ENCODE peak calls at places on chromosomes 7 and 10, in eight cellular contexts. O, K, L, R, Q, V, U and A are unnamed samples.

GRCh38 chr7:15839415-15840100 is 153.1 kb upstream of the MEOX2 start:
- DNase-seq in O (no peak), K (no peak), L (no peak), R (no peak), Q (no peak), V (no peak), U (no peak), A (peak; percentile 78)

GRCh38 chr10:108069096-108069495 is 904.6 kb upstream of the SORCS1 start:
- DNase-seq in O (no peak), K (no peak), L (no peak), R (no peak), Q (no peak), V (no peak), U (no peak), A (no peak)

GRCh38 chr7:33191326-33191725 is 62.0 kb downstream of the BBS9 start:
- DNase-seq in O (no peak), K (no peak), L (no peak), R (peak; percentile 23), Q (peak; percentile 30), V (no peak), U (no peak), A (no peak)

GRCh38 chr10:69410487-69410886 is 6.2 kb downstream of the TACR2 start:
- DNase-seq in O (no peak), K (no peak), L (no peak), R (no peak), Q (no peak), V (no peak), U (no peak), A (no peak)

GRCh38 chr10:94123253-94123995 is 129.7 kb downstream of the PLCE1 start:
- DNase-seq in O (no peak), K (peak; percentile 89), L (peak; percentile 69), R (no peak), Q (no peak), V (no peak), U (peak; percentile 90), A (no peak)

GRCh38 chr7:80588591-80588990 is 49.9 kb upstream of the CD36 start:
- DNase-seq in O (no peak), K (peak; percentile 57), L (no peak), R (peak; percentile 64), Q (no peak), V (no peak), U (no peak), A (peak; percentile 13)

GRCh38 chr10:127877701-127878100 is 15.0 kb downstream of the CLRN3 start:
- DNase-seq in O (no peak), K (no peak), L (no peak), R (no peak), Q (no peak), V (no peak), U (no peak), A (no peak)

GRCh38 chr7:92155108-92155755 is 21.0 kb upstream of the CYP51A1 start:
- DNase-seq in O (no peak), K (no peak), L (no peak), R (no peak), Q (no peak), V (no peak), U (no peak), A (no peak)

GRCh38 chr10:115209133-115209532 is 116.0 kb downstream of the ATRNL1 start:
- DNase-seq in O (no peak), K (no peak), L (no peak), R (no peak), Q (no peak), V (no peak), U (no peak), A (no peak)

GRCh38 chr10:122814493-122814892 is 31.2 kb downstream of the CUZD1 start:
- DNase-seq in O (no peak), K (no peak), L (no peak), R (no peak), Q (no peak), V (no peak), U (no peak), A (no peak)

GRCh38 chr10:104350146-104350635 is 3.4 kb upstream of the CFAP58 start:
- DNase-seq in O (no peak), K (peak; percentile 81), L (peak; percentile 69), R (peak; percentile 92), Q (peak; percentile 40), V (peak; percentile 43), U (no peak), A (peak; percentile 77)

GRCh38 chr7:1275685-1276424 is 43.2 kb downstream of the UNCX start:
- DNase-seq in O (no peak), K (no peak), L (no peak), R (no peak), Q (no peak), V (no peak), U (no peak), A (no peak)

GRCh38 chr7:66083677-66084076 is 8.1 kb downstream of the ASL start:
- DNase-seq in O (no peak), K (no peak), L (no peak), R (no peak), Q (no peak), V (no peak), U (no peak), A (no peak)

GRCh38 chr7:613442-614140 is 93.9 kb upstream of the PDGFA start:
- DNase-seq in O (no peak), K (no peak), L (no peak), R (no peak), Q (no peak), V (no peak), U (no peak), A (no peak)

GRCh38 chr7:155524018-155524556 is 22.3 kb downstream of the CNPY1 start:
- DNase-seq in O (no peak), K (no peak), L (no peak), R (no peak), Q (no peak), V (no peak), U (no peak), A (peak; percentile 18)

GRCh38 chr10:3125527-3126170 is 46.9 kb downstream of the PITRM1 start:
- DNase-seq in O (no peak), K (no peak), L (no peak), R (no peak), Q (no peak), V (no peak), U (no peak), A (no peak)

GRCh38 chr7:12861070-12861469 is 173.6 kb downstream of the ARL4A start:
- DNase-seq in O (no peak), K (peak; percentile 22), L (no peak), R (no peak), Q (no peak), V (peak; percentile 5), U (no peak), A (no peak)

GRCh38 chr10:129904323-129904722 is 59.8 kb downstream of the EBF3 start:
- DNase-seq in O (no peak), K (no peak), L (no peak), R (no peak), Q (no peak), V (no peak), U (no peak), A (no peak)